ENCODE peak calls at places on chromosomes 6 and 20, in nine cellular contexts. P is HuH-7, G is T-helper 9 cell, U is right cardiac atrium, K is hypothalamus, M is nephron progenitor cell, H is GM04504, I is HEK293T, B is GM10248. Y is an unnamed sample.
A peak's percentile ranks its signal among the peaks of the same experiment; 100 is the strongest.

GRCh38 chr20:58231678-58232077 is 3.2 kb upstream of the ANKRD60 start:
- DNase-seq in P (no peak), G (no peak), U (no peak), K (no peak), M (no peak), H (no peak), I (no peak), B (no peak), Y (no peak)

GRCh38 chr20:35111141-35111888 is 18.7 kb upstream of the TRPC4AP start:
- DNase-seq in P (no peak), G (no peak), U (no peak), K (no peak), M (no peak), H (peak; percentile 58), I (no peak), B (no peak), Y (peak; percentile 92)

GRCh38 chr6:136069119-136069518 is 181.0 kb downstream of the MTFR2 start:
- DNase-seq in P (no peak), G (no peak), U (no peak), K (no peak), M (no peak), H (no peak), I (no peak), B (no peak), Y (peak; percentile 76)

GRCh38 chr20:53081916-53082863 is 110.0 kb downstream of the TSHZ2 start:
- DNase-seq in P (no peak), G (no peak), U (no peak), K (no peak), M (no peak), H (no peak), I (peak; percentile 20), B (no peak), Y (no peak)

GRCh38 chr6:3518356-3518841 is 61.5 kb upstream of the SLC22A23 start:
- DNase-seq in P (no peak), G (no peak), U (no peak), K (no peak), M (no peak), H (peak; percentile 87), I (no peak), B (no peak), Y (peak; percentile 93)

GRCh38 chr6:123393333-123393732 is 243.4 kb downstream of the TRDN start:
- DNase-seq in P (no peak), G (no peak), U (no peak), K (no peak), M (no peak), H (no peak), I (peak; percentile 34), B (no peak), Y (no peak)

GRCh38 chr6:80165819-80166218 is 59.3 kb downstream of the BCKDHB start:
- DNase-seq in P (no peak), G (no peak), U (no peak), K (no peak), M (no peak), H (no peak), I (no peak), B (no peak), Y (no peak)

GRCh38 chr6:31125586-31126363 is 5.5 kb upstream of the CDSN start:
- DNase-seq in P (no peak), G (no peak), U (no peak), K (no peak), M (no peak), H (peak; percentile 81), I (no peak), B (no peak), Y (peak; percentile 78)

GRCh38 chr20:37803476-37804307 is 99.2 kb upstream of the VSTM2L start:
- DNase-seq in P (no peak), G (no peak), U (no peak), K (no peak), M (peak; percentile 60), H (no peak), I (no peak), B (peak; percentile 50), Y (no peak)

GRCh38 chr6:33123732-33124524 is 48.1 kb downstream of the HLA-DPB1 start:
- DNase-seq in P (peak; percentile 37), G (no peak), U (no peak), K (no peak), M (peak; percentile 41), H (no peak), I (peak; percentile 74), B (no peak), Y (no peak)

GRCh38 chr6:51292659-51293058 is 474.0 kb downstream of the TFAP2B start:
- DNase-seq in P (no peak), G (no peak), U (no peak), K (no peak), M (no peak), H (peak; percentile 3), I (no peak), B (no peak), Y (no peak)

GRCh38 chr6:56852611-56853010 is 102.3 kb upstream of the BEND6 start:
- DNase-seq in P (no peak), G (no peak), U (no peak), K (no peak), M (no peak), H (no peak), I (no peak), B (no peak), Y (no peak)

GRCh38 chr6:21856096-21856825 is 262.7 kb downstream of the SOX4 start:
- DNase-seq in P (no peak), G (no peak), U (no peak), K (no peak), M (no peak), H (peak; percentile 48), I (no peak), B (no peak), Y (peak; percentile 67)

GRCh38 chr6:158894192-158894591 is 75.0 kb upstream of the EZR start:
- DNase-seq in P (no peak), G (no peak), U (no peak), K (no peak), M (no peak), H (peak; percentile 65), I (peak; percentile 32), B (no peak), Y (peak; percentile 93)

GRCh38 chr6:66930559-66931290 is 1223.7 kb upstream of the EYS start:
- DNase-seq in P (no peak), G (no peak), U (no peak), K (no peak), M (no peak), H (no peak), I (no peak), B (no peak), Y (no peak)

GRCh38 chr6:111148110-111148509 is 60.8 kb downstream of the SLC16A10 start:
- DNase-seq in P (no peak), G (no peak), U (no peak), K (no peak), M (no peak), H (no peak), I (no peak), B (no peak), Y (no peak)

GRCh38 chr20:49775229-49775693 is 37.4 kb upstream of the SLC9A8 start:
- DNase-seq in P (peak; percentile 64), G (no peak), U (peak; percentile 78), K (no peak), M (peak; percentile 21), H (peak; percentile 46), I (no peak), B (no peak), Y (no peak)

GRCh38 chr6:93423542-93423941 is 4.2 kb upstream of the EPHA7 start:
- DNase-seq in P (peak; percentile 24), G (no peak), U (peak; percentile 18), K (no peak), M (peak; percentile 76), H (no peak), I (peak; percentile 34), B (no peak), Y (no peak)

GRCh38 chr20:63521602-63522001 is 1.0 kb downstream of the PPDPF start:
- DNase-seq in P (no peak), G (no peak), U (no peak), K (no peak), M (no peak), H (no peak), I (no peak), B (no peak), Y (no peak)

GRCh38 chr20:49482621-49483017 is at the start of gene KCNB1:
- DNase-seq in P (peak; percentile 89), G (peak; percentile 17), U (peak; percentile 70), K (no peak), M (peak; percentile 96), H (no peak), I (peak; percentile 73), B (peak; percentile 54), Y (peak; percentile 8)

GRCh38 chr6:98827295-98828159 is 6.8 kb upstream of the POU3F2 start:
- DNase-seq in P (no peak), G (no peak), U (no peak), K (peak; percentile 47), M (no peak), H (no peak), I (no peak), B (peak; percentile 18), Y (no peak)

GRCh38 chr20:20010639-20011500 is 6.3 kb upstream of the NAA20 start:
- DNase-seq in P (no peak), G (no peak), U (no peak), K (no peak), M (no peak), H (peak; percentile 62), I (peak; percentile 21), B (no peak), Y (peak; percentile 67)

GRCh38 chr20:17633221-17633849 is 48.7 kb downstream of the RRBP1 start:
- DNase-seq in P (no peak), G (no peak), U (no peak), K (no peak), M (no peak), H (no peak), I (no peak), B (no peak), Y (no peak)

GRCh38 chr20:37797669-37798175 is 103.9 kb downstream of the CTNNBL1 start:
- DNase-seq in P (no peak), G (no peak), U (no peak), K (no peak), M (no peak), H (no peak), I (no peak), B (no peak), Y (no peak)

GRCh38 chr6:169213814-169214520 is 39.7 kb downstream of the THBS2 start:
- DNase-seq in P (no peak), G (no peak), U (no peak), K (no peak), M (no peak), H (no peak), I (no peak), B (no peak), Y (no peak)

GRCh38 chr6:136365781-136366354 is 76.2 kb upstream of the BCLAF1 start:
- DNase-seq in P (no peak), G (no peak), U (peak; percentile 44), K (peak; percentile 38), M (no peak), H (no peak), I (no peak), B (no peak), Y (no peak)

GRCh38 chr6:141925001-141925400 is 207.7 kb upstream of the GJE1 start:
- DNase-seq in P (no peak), G (no peak), U (no peak), K (no peak), M (no peak), H (no peak), I (no peak), B (no peak), Y (no peak)

GRCh38 chr6:24529985-24530384 is 35.2 kb downstream of the ALDH5A1 start:
- DNase-seq in P (no peak), G (no peak), U (no peak), K (no peak), M (no peak), H (no peak), I (no peak), B (no peak), Y (peak; percentile 28)

GRCh38 chr6:158017621-158018369 is 36.1 kb downstream of the SYNJ2 start:
- DNase-seq in P (no peak), G (no peak), U (no peak), K (no peak), M (no peak), H (no peak), I (no peak), B (no peak), Y (no peak)

GRCh38 chr6:25754508-25754907 is at the start of gene SLC17A4:
- DNase-seq in P (no peak), G (no peak), U (no peak), K (no peak), M (no peak), H (no peak), I (no peak), B (no peak), Y (no peak)

GRCh38 chr6:140382351-140382750 is 1007.9 kb upstream of the CITED2 start:
- DNase-seq in P (no peak), G (no peak), U (no peak), K (no peak), M (no peak), H (no peak), I (no peak), B (no peak), Y (no peak)